ENCODE peak calls at places on chromosomes 16 and 17, in five cellular contexts. F is H54, J is fibroblast of pulmonary artery, I is HAP-1, G is kidney tubule cell. R is an unnamed sample.

GRCh38 chr17:11598274-11599221 is at the start of gene DNAH9:
- DNase-seq in F (no peak), J (peak), I (peak), G (peak), R (no peak)

GRCh38 chr16:71373073-71373472 is 14.6 kb downstream of the CALB2 start:
- DNase-seq in F (peak), J (peak), I (no peak), G (no peak), R (no peak)

GRCh38 chr16:34758835-34759234 is 1299.4 kb downstream of the TP53TG3F start:
- DNase-seq in F (no peak), J (no peak), I (no peak), G (no peak), R (no peak)

GRCh38 chr17:8896087-8896486 is 28.6 kb upstream of the PIK3R6 start:
- DNase-seq in F (no peak), J (no peak), I (no peak), G (no peak), R (no peak)

GRCh38 chr16:23026777-23027362 is 122.4 kb downstream of the USP31 start:
- DNase-seq in F (peak), J (peak), I (peak), G (peak), R (peak)

GRCh38 chr17:14594690-14595089 is 293.8 kb downstream of the HS3ST3B1 start:
- DNase-seq in F (no peak), J (no peak), I (no peak), G (no peak), R (no peak)

GRCh38 chr17:80720624-80721577 is 176.3 kb downstream of the RPTOR start:
- DNase-seq in F (peak), J (peak), I (no peak), G (peak), R (no peak)

GRCh38 chr17:82684207-82684903 is 14.1 kb downstream of the RAB40B start:
- DNase-seq in F (no peak), J (no peak), I (peak), G (peak), R (no peak)

GRCh38 chr16:56281256-56281805 is 90.0 kb downstream of the GNAO1 start:
- DNase-seq in F (no peak), J (no peak), I (peak), G (peak), R (peak)

GRCh38 chr17:64306850-64307463 is 43.9 kb upstream of the TEX2 start:
- DNase-seq in F (peak), J (peak), I (peak), G (peak), R (peak)

GRCh38 chr16:72848759-72849664 is 198.9 kb downstream of the ZFHX3 start:
- DNase-seq in F (peak), J (peak), I (no peak), G (peak), R (no peak)

GRCh38 chr17:81132770-81133723 is 32.3 kb upstream of the PVALEF start:
- DNase-seq in F (no peak), J (no peak), I (no peak), G (no peak), R (no peak)

GRCh38 chr16:10765772-10766171 is 22.1 kb downstream of the NUBP1 start:
- DNase-seq in F (no peak), J (no peak), I (no peak), G (no peak), R (no peak)

GRCh38 chr17:60393840-60394529 is 2.1 kb upstream of the USP32 start:
- DNase-seq in F (no peak), J (no peak), I (no peak), G (peak), R (no peak)

GRCh38 chr17:77556408-77557068 is 402.0 kb upstream of the TNRC6C start:
- DNase-seq in F (no peak), J (no peak), I (no peak), G (no peak), R (no peak)

GRCh38 chr17:50911450-50911849 is 45.3 kb upstream of the TOB1 start:
- DNase-seq in F (no peak), J (no peak), I (no peak), G (no peak), R (no peak)

GRCh38 chr17:48055531-48056245 is 7.5 kb downstream of the NFE2L1 start:
- DNase-seq in F (no peak), J (peak), I (peak), G (peak), R (peak)

GRCh38 chr17:31581022-31581483 is 189.6 kb downstream of the RAB11FIP4 start:
- DNase-seq in F (peak), J (peak), I (no peak), G (peak), R (no peak)

GRCh38 chr16:82954224-82954929 is 327.6 kb downstream of the CDH13 start:
- DNase-seq in F (no peak), J (peak), I (no peak), G (no peak), R (peak)

GRCh38 chr16:2250652-2251280 is 621 bp downstream of the ECI1 start:
- DNase-seq in F (no peak), J (peak), I (peak), G (peak), R (no peak)

GRCh38 chr17:8753976-8754440 is 4.3 kb downstream of the SPDYE4 start:
- DNase-seq in F (peak), J (peak), I (peak), G (peak), R (peak)

GRCh38 chr17:725746-726145 is 6.7 kb upstream of the TLCD3A start:
- DNase-seq in F (no peak), J (no peak), I (no peak), G (no peak), R (no peak)

GRCh38 chr17:43521389-43521788 is 24.8 kb downstream of the ETV4 start:
- DNase-seq in F (no peak), J (no peak), I (no peak), G (no peak), R (no peak)

GRCh38 chr17:56808503-56808902 is 25.2 kb downstream of the C17orf67 start:
- DNase-seq in F (no peak), J (no peak), I (no peak), G (no peak), R (no peak)

GRCh38 chr17:61458491-61459433 is 6.5 kb downstream of the TBX4 start:
- DNase-seq in F (no peak), J (no peak), I (no peak), G (no peak), R (no peak)

GRCh38 chr17:2213291-2213960 is 90.2 kb downstream of the SMG6 start:
- DNase-seq in F (no peak), J (peak), I (no peak), G (no peak), R (no peak)

GRCh38 chr17:33291248-33292183 is 1.6 kb downstream of the ASIC2 start:
- DNase-seq in F (no peak), J (peak), I (no peak), G (peak), R (no peak)